ENCODE peak calls at places on chromosomes 4 and X, in four cellular contexts. Z is HS-5; F is activated naive CD4-positive, alpha-beta T cell; W is stimulated activated CD4-positive, alpha-beta T cell treated with anti-CD3 and anti-CD28 coated beads, Interleukin-12 subunit alpha, Interleukin-12 subunit beta, amount 100 ng/mL, for 24 hours. J is an unnamed sample.

GRCh38 chrX:16462912-16463311 is 187.0 kb upstream of the S100G start:
- DNase-seq in Z (no peak), F (no peak), W (no peak), J (no peak)

GRCh38 chr4:24980064-24980690 is 50.6 kb downstream of the LGI2 start:
- DNase-seq in Z (peak; percentile 53), F (no peak), W (peak; percentile 25), J (peak; percentile 52)

GRCh38 chrX:29466441-29466840 is 748.9 kb upstream of the MAGEB2 start:
- DNase-seq in Z (no peak), F (no peak), W (no peak), J (no peak)

GRCh38 chr4:37830640-37831039 is 4.2 kb downstream of the PGM2 start:
- DNase-seq in Z (no peak), F (no peak), W (no peak), J (no peak)

GRCh38 chr4:58587856-58588255 is 1477.7 kb upstream of the IGFBP7 start:
- DNase-seq in Z (no peak), F (no peak), W (no peak), J (no peak)

GRCh38 chr4:145618210-145618911 is 824 bp upstream of the MMAA start:
- DNase-seq in Z (no peak), F (no peak), W (no peak), J (no peak)

GRCh38 chr4:144754562-144755410 is 108.8 kb downstream of the HHIP start:
- DNase-seq in Z (no peak), F (no peak), W (no peak), J (no peak)

GRCh38 chr4:10960386-10960785 is 275.8 kb upstream of the CLNK start:
- DNase-seq in Z (no peak), F (no peak), W (no peak), J (no peak)

GRCh38 chr4:101644516-101644915 is 146.0 kb upstream of the BANK1 start:
- DNase-seq in Z (no peak), F (no peak), W (no peak), J (no peak)

GRCh38 chr4:57499786-57500185 is 389.6 kb upstream of the IGFBP7 start:
- DNase-seq in Z (no peak), F (no peak), W (no peak), J (no peak)

GRCh38 chrX:41522681-41523080 is 75.5 kb downstream of the NYX start:
- DNase-seq in Z (no peak), F (no peak), W (no peak), J (no peak)

GRCh38 chr4:38204317-38205060 is 244.3 kb downstream of the PTTG2 start:
- DNase-seq in Z (no peak), F (no peak), W (no peak), J (no peak)

GRCh38 chr4:76687730-76688441 is 210.1 kb downstream of the SOWAHB start:
- DNase-seq in Z (no peak), F (no peak), W (no peak), J (peak; percentile 59)

GRCh38 chrX:34880656-34881055 is 61.9 kb upstream of the FAM47B start:
- DNase-seq in Z (no peak), F (no peak), W (no peak), J (no peak)

GRCh38 chrX:307261-308111 is 11.1 kb downstream of the GTPBP6 start:
- DNase-seq in Z (no peak), F (no peak), W (no peak), J (no peak)

GRCh38 chrX:31209005-31209612 is 137.3 kb upstream of the FTHL17 start:
- DNase-seq in Z (peak; percentile 11), F (no peak), W (no peak), J (no peak)

GRCh38 chr4:77155631-77156345 is 1.2 kb upstream of the CCNG2 start:
- DNase-seq in Z (no peak), F (no peak), W (no peak), J (no peak)

GRCh38 chr4:38161208-38162113 is 201.3 kb downstream of the PTTG2 start:
- DNase-seq in Z (no peak), F (no peak), W (no peak), J (no peak)

GRCh38 chr4:169059294-169060201 is 49.5 kb upstream of the CBR4 start:
- DNase-seq in Z (no peak), F (no peak), W (no peak), J (no peak)

GRCh38 chr4:138218976-138219375 is 23.2 kb downstream of the SLC7A11 start:
- DNase-seq in Z (no peak), F (no peak), W (no peak), J (no peak)

GRCh38 chrX:124343016-124343415 is 3.3 kb upstream of the SH2D1A start:
- DNase-seq in Z (no peak), F (no peak), W (no peak), J (no peak)

GRCh38 chrX:117653396-117653795 is 463.2 kb downstream of the KLHL13 start:
- DNase-seq in Z (no peak), F (no peak), W (no peak), J (no peak)

GRCh38 chr4:109123952-109124351 is 178.5 kb downstream of the COL25A1 start:
- DNase-seq in Z (no peak), F (no peak), W (no peak), J (no peak)

GRCh38 chr4:56705870-56706400 is 24.8 kb upstream of the HOPX start:
- DNase-seq in Z (no peak), F (no peak), W (no peak), J (no peak)